ENCODE peak calls at places on chromosome X, in ten cellular contexts. D, E, K, H, I, B, J, P, R and T are unnamed samples.

GRCh38 chrX:68822641-68823410 is 6.0 kb upstream of the EFNB1 start:
- DNase-seq in D (no peak), E (no peak), K (no peak), H (peak), I (no peak), B (no peak), J (no peak), P (peak), R (no peak), T (no peak)

GRCh38 chrX:63889001-63889400 is 104.0 kb upstream of the ARHGEF9 start:
- DNase-seq in D (no peak), E (no peak), K (no peak), H (no peak), I (no peak), B (no peak), J (no peak), P (no peak), R (no peak), T (no peak)

GRCh38 chrX:37378830-37379229 is 29.7 kb downstream of the PRRG1 start:
- DNase-seq in D (no peak), E (no peak), K (no peak), H (no peak), I (no peak), B (no peak), J (no peak), P (no peak), R (no peak), T (no peak)

GRCh38 chrX:80246273-80246672 is 174.0 kb upstream of the TENT5D start:
- DNase-seq in D (no peak), E (no peak), K (no peak), H (no peak), I (no peak), B (no peak), J (no peak), P (no peak), R (no peak), T (no peak)

GRCh38 chrX:54422168-54422567 is 18.0 kb upstream of the TSR2 start:
- DNase-seq in D (no peak), E (no peak), K (no peak), H (no peak), I (no peak), B (no peak), J (no peak), P (no peak), R (no peak), T (no peak)

GRCh38 chrX:96424007-96424406 is 260.6 kb upstream of the DIAPH2 start:
- DNase-seq in D (no peak), E (no peak), K (no peak), H (no peak), I (no peak), B (no peak), J (no peak), P (no peak), R (no peak), T (no peak)

GRCh38 chrX:47625365-47625764 is 4.4 kb downstream of the CFP start:
- DNase-seq in D (no peak), E (peak), K (no peak), H (no peak), I (no peak), B (no peak), J (no peak), P (no peak), R (no peak), T (no peak)

GRCh38 chrX:106698693-106699092 is 27.8 kb upstream of the RNF128 start:
- DNase-seq in D (no peak), E (no peak), K (no peak), H (no peak), I (no peak), B (no peak), J (no peak), P (no peak), R (no peak), T (no peak)

GRCh38 chrX:29172880-29173279 is 585.6 kb downstream of the IL1RAPL1 start:
- DNase-seq in D (no peak), E (no peak), K (no peak), H (no peak), I (no peak), B (no peak), J (no peak), P (no peak), R (no peak), T (no peak)

DNA sequence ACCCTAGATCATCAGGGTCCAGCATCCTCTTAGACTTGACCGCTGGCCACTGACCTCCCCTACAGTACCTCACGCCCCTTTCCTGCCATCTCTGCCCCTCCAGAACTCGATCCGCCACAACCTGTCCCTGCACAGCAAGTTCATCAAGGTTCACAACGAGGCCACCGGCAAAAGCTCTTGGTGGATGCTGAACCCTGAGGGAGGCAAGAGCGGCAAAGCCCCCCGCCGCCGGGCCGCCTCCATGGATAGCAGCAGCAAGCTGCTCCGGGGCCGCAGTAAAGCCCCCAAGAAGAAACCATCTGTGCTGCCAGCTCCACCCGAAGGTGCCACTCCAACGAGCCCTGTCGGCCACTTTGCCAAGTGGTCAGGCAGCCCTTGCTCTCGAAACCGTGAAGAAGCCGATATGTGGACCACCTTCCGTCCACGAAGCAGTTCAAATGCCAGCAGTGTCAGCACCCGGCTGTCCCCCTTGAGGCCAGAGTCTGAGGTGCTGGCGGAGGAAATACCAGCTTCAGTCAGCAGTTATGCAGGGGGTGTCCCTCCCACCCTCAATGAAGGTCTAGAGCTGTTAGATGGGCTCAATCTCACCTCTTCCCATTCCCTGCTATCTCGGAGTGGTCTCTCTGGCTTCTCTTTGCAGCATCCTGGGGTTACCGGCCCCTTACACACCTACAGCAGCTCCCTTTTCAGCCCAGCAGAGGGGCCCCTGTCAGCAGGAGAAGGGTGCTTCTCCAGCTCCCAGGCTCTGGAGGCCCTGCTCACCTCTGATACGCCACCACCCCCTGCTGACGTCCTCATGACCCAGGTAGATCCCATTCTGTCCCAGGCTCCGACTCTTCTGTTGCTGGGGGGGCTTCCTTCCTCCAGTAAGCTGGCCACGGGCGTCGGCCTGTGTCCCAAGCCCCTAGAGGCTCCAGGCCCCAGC is 5.2 kb downstream of the FOXO4 start:
- DNase-seq in D (no peak), E (no peak), K (no peak), H (peak), I (no peak), B (peak), J (peak), P (no peak), R (no peak), T (no peak)
- TF ChIP-seq POLR2A in D (no peak), E (no peak), K (no peak), H (no peak), I (no peak), B (no peak), J (no peak), P (no peak), R (no peak), T (no peak)

GRCh38 chrX:84729809-84730208 is 227.6 kb upstream of the HDX start:
- DNase-seq in D (no peak), E (no peak), K (no peak), H (peak), I (no peak), B (no peak), J (no peak), P (no peak), R (no peak), T (peak)

GRCh38 chrX:84729408-84729807 is 227.2 kb upstream of the HDX start:
- DNase-seq in D (no peak), E (no peak), K (no peak), H (no peak), I (no peak), B (no peak), J (no peak), P (no peak), R (no peak), T (no peak)

GRCh38 chrX:84737471-84737871 is 235.2 kb upstream of the HDX start:
- DNase-seq in D (no peak), E (no peak), K (no peak), H (no peak), I (no peak), B (no peak), J (no peak), P (no peak), R (no peak), T (no peak)

GRCh38 chrX:84735025-84735424 is 232.8 kb upstream of the HDX start:
- DNase-seq in D (no peak), E (no peak), K (no peak), H (no peak), I (no peak), B (no peak), J (no peak), P (no peak), R (no peak), T (no peak)
- TF ChIP-seq POLR2AphosphoS5 in D (no peak), E (no peak), K (no peak), H (no peak), I (no peak), B (no peak), J (no peak), P (no peak), R (no peak), T (no peak)

DNA sequence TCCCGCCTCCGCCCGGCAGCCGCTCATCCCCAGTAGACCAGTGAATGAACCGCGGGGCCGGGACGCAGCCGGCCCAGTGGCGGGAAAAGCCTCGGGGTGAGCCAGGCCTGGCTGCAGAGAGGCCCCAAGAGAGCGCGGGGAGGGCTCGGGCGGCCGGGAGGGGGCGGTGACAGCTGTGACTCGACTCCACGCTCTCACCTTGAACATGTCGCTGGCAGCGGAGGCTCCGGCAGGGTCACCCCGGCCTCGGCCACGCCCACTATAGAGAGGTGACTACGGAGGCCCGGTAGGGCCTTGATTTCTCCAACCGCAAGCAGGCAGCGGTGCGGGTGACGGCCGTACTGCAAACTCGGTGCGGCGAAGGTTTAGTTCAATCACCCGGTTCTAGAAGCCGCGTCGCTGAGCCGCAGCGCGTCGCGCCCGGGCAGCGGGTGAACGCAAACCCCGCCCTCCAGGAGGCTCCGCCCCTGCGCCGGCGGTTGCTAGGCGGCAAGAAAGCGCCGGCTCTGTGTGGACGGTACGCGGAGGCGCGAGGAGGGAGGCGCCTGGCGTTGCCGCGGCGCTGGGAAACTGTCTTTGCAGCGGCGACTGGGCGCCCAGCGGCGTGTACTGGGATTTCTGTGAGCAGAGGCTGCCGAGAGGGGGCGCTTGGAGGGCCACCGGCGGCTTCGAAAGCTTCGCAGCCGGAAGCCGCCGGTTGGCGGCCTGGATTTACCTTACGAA is at the start of the genes APOO and CXorf58:
- DNase-seq in D (peak), E (peak), K (peak), H (peak), I (peak), B (peak), J (peak), P (peak), R (peak), T (peak)
- TF ChIP-seq POLR2A in D (no peak), E (no peak), K (no peak), H (peak), I (peak), B (no peak), J (no peak), P (no peak), R (no peak), T (no peak)

GRCh38 chrX:153510383-153510782 is 7.1 kb upstream of the ATP2B3 start:
- DNase-seq in D (no peak), E (no peak), K (no peak), H (no peak), I (no peak), B (no peak), J (no peak), P (no peak), R (no peak), T (no peak)
- TF ChIP-seq POLR2AphosphoS5 in D (no peak), E (no peak), K (no peak), H (no peak), I (no peak), B (no peak), J (no peak), P (no peak), R (no peak), T (no peak)

DNA sequence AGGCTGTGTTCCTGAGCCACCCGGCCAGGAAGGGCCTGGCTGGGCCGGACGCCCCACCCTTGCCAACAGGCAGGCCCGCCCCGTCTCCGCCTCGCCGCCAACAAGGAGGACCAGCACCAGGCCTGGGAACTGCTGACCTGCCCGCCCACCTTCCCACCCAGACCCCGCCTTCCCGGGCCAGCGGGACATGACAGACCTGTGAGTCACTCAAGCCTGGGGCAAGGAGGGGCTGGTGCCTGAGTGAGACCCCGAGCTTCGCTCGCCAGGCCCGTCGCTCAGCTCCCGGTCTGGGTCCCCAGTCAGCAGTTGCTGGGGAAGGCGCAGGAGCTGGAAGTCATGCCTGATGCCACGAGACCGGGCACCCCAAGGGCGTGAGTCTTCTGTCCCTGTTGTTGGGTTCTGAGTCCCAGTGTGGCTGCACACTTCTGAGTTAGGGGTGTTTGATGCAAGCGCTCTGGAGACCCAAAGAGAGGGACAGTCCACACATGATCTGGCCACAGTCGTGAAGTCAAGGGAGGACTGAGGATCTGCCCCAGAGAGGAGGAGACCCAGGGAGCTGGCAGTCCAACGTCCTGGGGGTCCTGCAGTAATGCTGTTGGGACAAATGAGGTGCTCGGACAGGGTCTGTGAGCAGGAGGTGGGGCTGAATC is at the start of gene DNASE1L1:
- DNase-seq in D (peak), E (peak), K (peak), H (peak), I (peak), B (peak), J (peak), P (no peak), R (peak), T (no peak)
- TF ChIP-seq POLR2A in D (no peak), E (no peak), K (no peak), H (no peak), I (no peak), B (no peak), J (no peak), P (no peak), R (peak), T (no peak)

DNA sequence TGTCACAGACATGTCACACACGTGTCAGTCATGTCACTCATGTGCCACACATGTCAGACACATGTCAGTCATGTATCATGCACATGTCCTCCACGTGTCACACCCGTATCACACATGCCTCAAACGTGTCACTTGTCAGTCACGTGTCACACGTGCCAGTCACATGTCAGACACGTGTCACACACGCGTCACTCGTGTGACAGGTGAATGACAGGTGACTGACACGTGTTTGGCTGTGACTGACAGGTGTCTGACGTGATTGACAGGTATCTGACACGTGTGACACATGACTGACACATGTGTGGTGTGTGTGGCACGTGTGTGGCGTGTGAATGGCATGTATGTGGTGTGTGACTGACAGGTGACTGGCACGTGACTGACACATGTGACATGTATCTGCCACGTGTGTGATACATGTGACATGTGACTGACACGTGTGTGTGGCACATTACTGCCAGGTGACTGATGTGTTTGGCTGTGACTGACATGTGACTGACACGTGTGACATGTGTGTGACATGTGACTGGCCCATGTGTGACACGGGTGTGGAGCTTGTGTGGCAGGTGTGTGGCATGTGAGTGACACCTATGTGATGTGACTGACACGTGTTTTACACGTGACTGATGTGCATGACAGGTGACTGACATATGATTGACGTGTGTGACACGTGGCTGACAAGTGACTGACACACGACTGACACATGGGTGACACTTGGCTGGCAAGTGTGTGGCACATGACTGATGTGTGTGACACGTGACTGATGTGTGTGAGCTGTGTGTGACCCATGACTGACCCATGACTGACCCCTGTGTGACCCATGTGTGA is 90.7 kb upstream of the GPC3 start:
- DNase-seq in D (no peak), E (no peak), K (no peak), H (no peak), I (no peak), B (no peak), J (no peak), P (no peak), R (no peak), T (no peak)
- TF ChIP-seq POLR2AphosphoS5 in D (no peak), E (no peak), K (no peak), H (no peak), I (no peak), B (no peak), J (no peak), P (no peak), R (no peak), T (no peak)

GRCh38 chrX:49191033-49191871 is 5.1 kb upstream of the PRICKLE3 start:
- DNase-seq in D (peak), E (peak), K (peak), H (peak), I (peak), B (peak), J (peak), P (peak), R (peak), T (peak)

GRCh38 chrX:49188468-49189076 is 2.4 kb upstream of the PRICKLE3 start:
- DNase-seq in D (no peak), E (no peak), K (no peak), H (no peak), I (no peak), B (no peak), J (no peak), P (no peak), R (no peak), T (no peak)

GRCh38 chrX:49192722-49193328 is 6.7 kb upstream of the PRICKLE3 start:
- DNase-seq in D (no peak), E (no peak), K (no peak), H (no peak), I (no peak), B (no peak), J (no peak), P (no peak), R (no peak), T (no peak)

GRCh38 chrX:49193542-49193964 is 6.4 kb downstream of the SYP start:
- DNase-seq in D (no peak), E (no peak), K (no peak), H (peak), I (no peak), B (no peak), J (no peak), P (no peak), R (no peak), T (no peak)

DNA sequence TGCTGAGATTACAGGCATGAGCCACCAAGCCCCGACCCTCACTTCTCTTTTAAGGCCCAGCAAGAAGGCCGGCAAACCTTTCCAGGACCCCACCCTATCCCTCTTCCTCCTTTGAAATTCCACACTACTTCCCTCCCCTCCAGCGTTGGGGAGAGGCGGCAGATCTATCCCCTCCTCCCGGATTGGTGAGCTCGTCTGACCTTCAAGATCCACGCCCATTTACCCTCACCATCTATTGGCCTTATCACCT is 4.5 kb upstream of the PRICKLE3 start:
- DNase-seq in D (no peak), E (peak), K (no peak), H (no peak), I (no peak), B (no peak), J (no peak), P (no peak), R (no peak), T (no peak)
- TF ChIP-seq POLR2A in D (no peak), E (no peak), K (no peak), H (peak), I (peak), B (no peak), J (no peak), P (no peak), R (peak), T (no peak)

GRCh38 chrX:30642642-30643041 is 10.6 kb upstream of the GK start:
- DNase-seq in D (no peak), E (no peak), K (no peak), H (no peak), I (no peak), B (no peak), J (no peak), P (no peak), R (no peak), T (no peak)

GRCh38 chrX:30637874-30638793 is 15.1 kb upstream of the GK start:
- DNase-seq in D (no peak), E (no peak), K (no peak), H (no peak), I (no peak), B (no peak), J (no peak), P (no peak), R (no peak), T (no peak)

GRCh38 chrX:30643313-30643821 is 9.9 kb upstream of the GK start:
- DNase-seq in D (no peak), E (no peak), K (no peak), H (no peak), I (no peak), B (no peak), J (no peak), P (no peak), R (no peak), T (no peak)
- TF ChIP-seq POLR2AphosphoS5 in D (no peak), E (no peak), K (no peak), H (no peak), I (no peak), B (peak), J (no peak), P (no peak), R (no peak), T (no peak)